ENCODE peak calls at places on chromosomes 3 and 15, in eight cellular contexts. E is fibroblast of mammary gland; C is cardiac fibroblast; H is foreskin fibroblast; O is activated CD8-positive, alpha-beta T cell treated with anti-CD3 and anti-CD28 coated beads for 36 hours; D is astrocyte of the spinal cord; A is bronchial epithelial cell; N is ovary. Z is an unnamed sample.

GRCh38 chr3:157128771-157129671 is 30.9 kb downstream of the CCNL1 start:
- DNase-seq in E (peak; percentile 39), C (peak; percentile 79), H (no peak), O (peak; percentile 75), D (peak; percentile 67), A (peak; percentile 64), N (no peak), Z (no peak)

GRCh38 chr3:170864525-170865208 is 5.3 kb downstream of the RPL22L1 start:
- DNase-seq in E (peak; percentile 26), C (no peak), H (peak; percentile 42), O (no peak), D (no peak), A (peak; percentile 19), N (no peak), Z (no peak)

GRCh38 chr3:111071257-111072015 is at the start of gene NECTIN3:
- DNase-seq in E (peak; percentile 98), C (peak; percentile 99), H (peak; percentile 98), O (peak; percentile 84), D (peak; percentile 99), A (peak; percentile 86), N (peak; percentile 95), Z (peak; percentile 97)

GRCh38 chr3:184334470-184335158 is 2.8 kb upstream of the FAM131A start:
- DNase-seq in E (peak; percentile 84), C (no peak), H (peak; percentile 79), O (peak; percentile 78), D (peak; percentile 73), A (peak; percentile 88), N (no peak), Z (no peak)

GRCh38 chr15:75451674-75452363 is at the start of gene SIN3A:
- DNase-seq in E (peak; percentile 100), C (peak; percentile 100), H (peak; percentile 100), O (peak; percentile 100), D (peak; percentile 100), A (peak; percentile 99), N (peak; percentile 99), Z (peak; percentile 100)

GRCh38 chr3:30342319-30343060 is 263.9 kb upstream of the TGFBR2 start:
- DNase-seq in E (peak; percentile 97), C (peak; percentile 92), H (peak; percentile 93), O (peak; percentile 42), D (peak; percentile 94), A (peak; percentile 100), N (no peak), Z (peak; percentile 91)

GRCh38 chr3:46540550-46540949 is 25.6 kb downstream of the LRRC2 start:
- DNase-seq in E (no peak), C (no peak), H (no peak), O (no peak), D (no peak), A (no peak), N (no peak), Z (no peak)

GRCh38 chr3:142929109-142929508 is 34.4 kb downstream of the PAQR9 start:
- DNase-seq in E (peak; percentile 54), C (peak; percentile 49), H (no peak), O (peak; percentile 69), D (no peak), A (peak; percentile 64), N (no peak), Z (no peak)

GRCh38 chr15:70337292-70338186 is 239.8 kb upstream of the TLE3 start:
- DNase-seq in E (no peak), C (no peak), H (no peak), O (no peak), D (no peak), A (no peak), N (no peak), Z (no peak)

GRCh38 chr3:188104050-188104449 is 49.9 kb upstream of the LPP start:
- DNase-seq in E (no peak), C (no peak), H (peak; percentile 20), O (no peak), D (no peak), A (no peak), N (no peak), Z (no peak)

GRCh38 chr15:60124460-60125070 is 120.5 kb downstream of the FOXB1 start:
- DNase-seq in E (no peak), C (no peak), H (no peak), O (peak; percentile 12), D (no peak), A (no peak), N (no peak), Z (no peak)

GRCh38 chr15:101773496-101774100 is 29.7 kb upstream of the OR4F6 start:
- DNase-seq in E (no peak), C (no peak), H (no peak), O (peak; percentile 15), D (no peak), A (peak; percentile 16), N (no peak), Z (no peak)
- TF ChIP-seq CTCF in E (peak; percentile 15), C (peak; percentile 26), H (peak; percentile 4), O (peak; percentile 16), D (no peak), A (peak; percentile 64), N (no peak), Z (no peak)

GRCh38 chr3:11956781-11957180 is 47.4 kb upstream of the SYN2 start:
- DNase-seq in E (no peak), C (no peak), H (no peak), O (no peak), D (no peak), A (no peak), N (no peak), Z (no peak)
- TF ChIP-seq CTCF in E (no peak), C (no peak), H (no peak), O (no peak), D (no peak), A (no peak), N (no peak), Z (no peak)

DNA sequence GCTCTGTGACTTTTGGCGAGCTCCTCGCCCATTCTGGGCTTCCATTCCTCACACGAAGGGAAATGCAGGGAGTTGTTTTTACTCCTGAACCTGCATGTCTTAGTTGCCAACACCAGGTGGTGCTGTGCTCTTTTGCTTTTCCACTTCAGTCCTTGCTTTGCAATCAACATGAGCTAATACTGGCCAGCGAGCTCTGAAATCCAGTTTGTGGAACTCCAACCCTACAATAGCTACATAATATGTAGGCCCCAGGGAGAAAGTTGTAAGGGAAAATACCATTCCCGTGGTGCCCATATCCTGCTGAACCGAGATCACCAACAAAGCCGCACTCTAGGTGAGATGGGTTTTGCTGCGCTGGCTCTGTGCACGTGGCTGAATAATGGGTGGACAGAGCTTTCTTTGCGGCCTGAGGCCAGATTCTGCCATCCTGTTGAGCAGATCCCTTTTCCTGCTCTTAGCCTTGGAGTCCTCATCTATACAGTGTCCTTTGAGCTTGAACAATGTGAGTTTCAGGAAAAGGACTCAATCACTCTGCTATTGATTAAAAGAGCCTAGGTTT is 25.0 kb downstream of the LSM3 start:
- DNase-seq in E (peak; percentile 82), C (peak; percentile 92), H (peak; percentile 72), O (peak; percentile 48), D (peak; percentile 81), A (peak; percentile 72), N (peak; percentile 73), Z (peak; percentile 77)
- TF ChIP-seq CTCF in E (peak; percentile 94), C (peak; percentile 85), H (peak; percentile 76), O (peak; percentile 85), D (peak; percentile 90), A (peak; percentile 88), N (peak; percentile 93), Z (peak; percentile 89)

GRCh38 chr3:112858410-112859069 is 11.9 kb upstream of the CD200R1L start:
- DNase-seq in E (peak; percentile 28), C (no peak), H (no peak), O (peak; percentile 34), D (peak; percentile 36), A (peak; percentile 8), N (no peak), Z (no peak)
- TF ChIP-seq CTCF in E (no peak), C (no peak), H (no peak), O (no peak), D (no peak), A (no peak), N (no peak), Z (no peak)

DNA sequence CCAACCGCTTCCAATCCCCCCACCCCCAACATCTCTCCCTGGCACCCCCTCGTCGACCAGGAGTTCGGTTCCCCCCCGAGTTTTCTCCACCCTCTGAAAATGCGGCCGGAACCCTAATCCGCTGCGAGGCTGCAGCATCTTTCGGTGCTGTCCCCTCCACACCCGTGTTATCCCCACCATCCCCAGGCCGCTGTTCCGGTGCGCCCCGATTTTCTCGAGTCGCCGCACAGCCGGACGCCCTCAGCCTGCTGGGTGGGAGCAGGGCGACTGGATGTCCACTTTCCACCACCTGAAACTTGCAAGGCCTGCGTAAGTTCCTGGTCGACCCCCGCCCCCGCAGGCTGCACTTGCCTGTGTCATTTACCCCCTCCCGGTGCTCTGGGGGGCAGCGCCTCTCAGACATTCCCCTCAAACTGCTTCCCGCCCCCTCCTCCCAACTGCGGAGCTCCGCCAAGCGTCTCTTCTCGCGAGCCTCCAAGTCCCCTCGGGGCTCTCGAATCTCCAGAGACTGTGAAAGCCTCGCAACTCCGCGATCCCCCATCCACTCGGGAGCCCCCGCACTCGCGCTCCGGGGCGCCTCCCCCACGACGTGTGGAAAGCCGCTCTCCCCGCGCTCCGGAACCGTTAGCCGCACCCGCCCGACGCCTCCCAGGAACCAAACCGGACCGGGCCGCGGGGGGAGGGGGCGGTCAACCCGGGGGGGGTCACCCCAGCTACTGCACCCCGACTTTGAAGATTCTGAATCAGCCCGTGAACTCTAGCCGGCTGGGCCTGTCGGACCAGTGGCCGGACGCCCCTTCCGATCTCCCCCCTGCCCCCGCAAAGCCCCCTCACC is 566 bp downstream of the ETV5 start:
- DNase-seq in E (peak; percentile 51), C (peak; percentile 56), H (peak; percentile 47), O (peak; percentile 48), D (peak; percentile 73), A (no peak), N (peak; percentile 66), Z (peak; percentile 39)
- TF ChIP-seq CTCF in E (no peak), C (no peak), H (no peak), O (no peak), D (no peak), A (no peak), N (no peak), Z (no peak)

GRCh38 chr15:51844747-51845426 is 15.4 kb downstream of the TMOD3 start:
- DNase-seq in E (no peak), C (no peak), H (no peak), O (no peak), D (peak; percentile 17), A (peak; percentile 41), N (no peak), Z (no peak)
- TF ChIP-seq CTCF in E (no peak), C (no peak), H (no peak), O (no peak), D (no peak), A (no peak), N (no peak), Z (no peak)

DNA sequence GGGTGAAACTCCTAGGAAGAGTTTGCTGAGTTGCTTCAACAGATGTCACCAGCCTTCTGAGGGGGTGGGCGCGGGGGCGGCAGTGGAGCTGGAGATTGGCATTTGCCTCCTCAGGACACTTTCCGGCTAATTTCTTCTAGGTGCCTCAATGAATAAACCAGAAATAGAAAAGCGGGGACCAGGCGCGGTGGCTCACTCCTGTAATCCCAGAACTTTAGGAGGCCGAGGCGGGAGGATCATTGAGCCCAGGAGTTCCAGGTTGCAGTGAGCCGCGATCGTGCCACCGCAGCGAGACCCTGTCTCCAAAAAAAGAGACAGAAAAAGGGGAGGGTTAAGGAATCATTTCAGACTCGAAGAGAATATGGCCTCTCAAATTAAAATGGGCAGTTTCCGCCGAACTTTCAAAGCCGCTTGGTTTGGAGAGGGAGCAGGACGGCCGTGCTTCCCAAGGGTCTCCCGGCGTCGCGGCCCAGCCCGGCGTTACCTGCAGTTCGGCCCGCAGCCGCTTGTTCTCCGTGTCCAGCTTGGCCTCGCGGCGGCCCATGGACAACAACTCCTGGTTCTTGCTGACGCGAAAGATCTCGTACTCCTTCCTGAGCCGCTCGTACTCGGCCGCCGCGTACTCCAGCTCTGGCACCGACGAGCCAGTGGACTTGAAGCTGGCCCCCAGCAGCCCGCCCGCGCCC is 587 bp downstream of the NPHP3 start:
- DNase-seq in E (peak; percentile 62), C (peak; percentile 73), H (peak; percentile 37), O (peak; percentile 35), D (peak; percentile 76), A (peak; percentile 33), N (peak; percentile 34), Z (peak; percentile 34)
- TF ChIP-seq CTCF in E (peak; percentile 18), C (peak; percentile 52), H (no peak), O (no peak), D (no peak), A (peak; percentile 34), N (peak; percentile 52), Z (peak; percentile 26)